ENCODE peak calls at places on chromosomes 12 and 14, in four cellular contexts. H, E, W and A are unnamed samples. For H3K36me3, the result is how much of the 10 kb centered on the place peaks cover.

GRCh38 chr14:95320076-95320895 is 578 bp upstream of the CLMN start:
- DNase-seq in H (no peak), E (no peak), W (no peak), A (peak)

GRCh38 chr14:68840454-68840853 is 47.6 kb upstream of the ZFP36L1 start:
- DNase-seq in H (no peak), E (no peak), W (no peak), A (no peak)

GRCh38 chr14:37230551-37231194 is 32.9 kb downstream of the MIPOL1 start:
- DNase-seq in H (no peak), E (no peak), W (no peak), A (no peak)

GRCh38 chr12:85273411-85274075 is 6.5 kb upstream of the ALX1 start:
- DNase-seq in H (no peak), E (peak), W (no peak), A (no peak)

GRCh38 chr12:76586764-76587395 is 27.3 kb upstream of the OSBPL8 start:
- DNase-seq in H (peak), E (no peak), W (no peak), A (peak)

GRCh38 chr14:94124582-94125377 is 4.6 kb downstream of the IFI27L2 start:
- DNase-seq in H (no peak), E (no peak), W (no peak), A (no peak)

GRCh38 chr12:61993734-61994345 is 266.4 kb upstream of the USP15 start:
- DNase-seq in H (no peak), E (no peak), W (no peak), A (no peak)

GRCh38 chr12:90851800-90852718 is 102.9 kb downstream of the CCER1 start:
- DNase-seq in H (no peak), E (no peak), W (no peak), A (no peak)

GRCh38 chr12:57736743-57737466 is 1.6 kb downstream of the AGAP2 start:
- DNase-seq in H (no peak), E (no peak), W (no peak), A (no peak)

GRCh38 chr12:70556179-70556869 is 80.9 kb downstream of the PTPRB start:
- DNase-seq in H (no peak), E (no peak), W (no peak), A (no peak)

GRCh38 chr12:66648336-66648735 is 30.5 kb downstream of the GRIP1 start:
- DNase-seq in H (no peak), E (no peak), W (no peak), A (no peak)

GRCh38 chr12:51343201-51343600 is 3.3 kb downstream of the CELA1 start:
- DNase-seq in H (no peak), E (no peak), W (no peak), A (no peak)

GRCh38 chr12:110028323-110028722 is 20.0 kb downstream of the C12orf76 start:
- DNase-seq in H (no peak), E (no peak), W (no peak), A (no peak)

GRCh38 chr12:108560321-108560721 is 652 bp downstream of the SART3 start:
- DNase-seq in H (no peak), E (no peak), W (no peak), A (no peak)

GRCh38 chr12:12333407-12333831 is 16.6 kb downstream of the MANSC1 start:
- DNase-seq in H (peak), E (no peak), W (no peak), A (no peak)

GRCh38 chr14:53368714-53369191 is 215.6 kb upstream of the DDHD1 start:
- DNase-seq in H (no peak), E (no peak), W (no peak), A (no peak)

GRCh38 chr12:73935817-73936216 is 601.8 kb upstream of the ATXN7L3B start:
- DNase-seq in H (no peak), E (no peak), W (no peak), A (no peak)

GRCh38 chr14:23814858-23815257 is 138.7 kb upstream of the DHRS4 start:
- DNase-seq in H (no peak), E (no peak), W (no peak), A (no peak)

GRCh38 chr14:70644016-70644415 is 2.3 kb downstream of the TTC9 start:
- DNase-seq in H (no peak), E (no peak), W (no peak), A (no peak)

GRCh38 chr14:100299238-100299560 is 7.0 kb downstream of the SLC25A29 start:
- DNase-seq in H (no peak), E (no peak), W (no peak), A (no peak)

GRCh38 chr14:68703093-68703492 is 89.8 kb downstream of the ZFP36L1 start:
- DNase-seq in H (no peak), E (no peak), W (no peak), A (no peak)

GRCh38 chr12:85979641-85980040 is 105.5 kb downstream of the NTS start:
- DNase-seq in H (no peak), E (no peak), W (no peak), A (no peak)

GRCh38 chr12:21551811-21552469 is 25.8 kb downstream of the SPX start:
- DNase-seq in H (no peak), E (no peak), W (no peak), A (peak)

GRCh38 chr12:9039397-9039977 is 50.1 kb downstream of the KLRG1 start:
- DNase-seq in H (no peak), E (no peak), W (no peak), A (no peak)

GRCh38 chr12:65463082-65463481 is 184.6 kb downstream of the MSRB3 start:
- DNase-seq in H (no peak), E (no peak), W (no peak), A (no peak)

GRCh38 chr14:96994999-96995398 is 197.8 kb downstream of the VRK1 start:
- DNase-seq in H (no peak), E (no peak), W (no peak), A (no peak)

GRCh38 chr12:109287811-109288469 is 21.1 kb downstream of the FOXN4 start:
- DNase-seq in H (no peak), E (no peak), W (no peak), A (no peak)

GRCh38 chr14:60174352-60175254 is 9.4 kb upstream of the DHRS7 start:
- DNase-seq in H (no peak), E (no peak), W (no peak), A (no peak)

GRCh38 chr14:44204061-44204815 is 302.8 kb downstream of the FSCB start:
- DNase-seq in H (no peak), E (no peak), W (no peak), A (no peak)

GRCh38 chr12:108193922-108194321 is 64.8 kb downstream of the WSCD2 start:
- DNase-seq in H (no peak), E (no peak), W (no peak), A (peak)

GRCh38 chr12:15268927-15269552 is 47.8 kb upstream of the RERG start:
- DNase-seq in H (peak), E (no peak), W (no peak), A (peak)

GRCh38 chr12:5510251-5510805 is 78.4 kb downstream of the NTF3 start:
- DNase-seq in H (no peak), E (no peak), W (no peak), A (no peak)

GRCh38 chr12:82756303-82756702 is 69.6 kb downstream of the TMTC2 start:
- DNase-seq in H (no peak), E (no peak), W (no peak), A (no peak)

GRCh38 chr12:52082988-52083637 is 3.6 kb downstream of the SMIM41 start:
- DNase-seq in H (peak), E (peak), W (no peak), A (peak)

GRCh38 chr14:64721391-64721791 is 17.2 kb downstream of the PLEKHG3 start:
- DNase-seq in H (peak), E (no peak), W (no peak), A (no peak)

GRCh38 chr12:66708704-66709443 is 30.0 kb upstream of the GRIP1 start:
- DNase-seq in H (no peak), E (no peak), W (no peak), A (no peak)

GRCh38 chr12:70227911-70228310 is 15.3 kb upstream of the CNOT2 start:
- DNase-seq in H (no peak), E (no peak), W (no peak), A (no peak)

GRCh38 chr12:89789862-89790261 is 81.2 kb upstream of the ATP2B1 start:
- DNase-seq in H (no peak), E (no peak), W (no peak), A (no peak)

DNA sequence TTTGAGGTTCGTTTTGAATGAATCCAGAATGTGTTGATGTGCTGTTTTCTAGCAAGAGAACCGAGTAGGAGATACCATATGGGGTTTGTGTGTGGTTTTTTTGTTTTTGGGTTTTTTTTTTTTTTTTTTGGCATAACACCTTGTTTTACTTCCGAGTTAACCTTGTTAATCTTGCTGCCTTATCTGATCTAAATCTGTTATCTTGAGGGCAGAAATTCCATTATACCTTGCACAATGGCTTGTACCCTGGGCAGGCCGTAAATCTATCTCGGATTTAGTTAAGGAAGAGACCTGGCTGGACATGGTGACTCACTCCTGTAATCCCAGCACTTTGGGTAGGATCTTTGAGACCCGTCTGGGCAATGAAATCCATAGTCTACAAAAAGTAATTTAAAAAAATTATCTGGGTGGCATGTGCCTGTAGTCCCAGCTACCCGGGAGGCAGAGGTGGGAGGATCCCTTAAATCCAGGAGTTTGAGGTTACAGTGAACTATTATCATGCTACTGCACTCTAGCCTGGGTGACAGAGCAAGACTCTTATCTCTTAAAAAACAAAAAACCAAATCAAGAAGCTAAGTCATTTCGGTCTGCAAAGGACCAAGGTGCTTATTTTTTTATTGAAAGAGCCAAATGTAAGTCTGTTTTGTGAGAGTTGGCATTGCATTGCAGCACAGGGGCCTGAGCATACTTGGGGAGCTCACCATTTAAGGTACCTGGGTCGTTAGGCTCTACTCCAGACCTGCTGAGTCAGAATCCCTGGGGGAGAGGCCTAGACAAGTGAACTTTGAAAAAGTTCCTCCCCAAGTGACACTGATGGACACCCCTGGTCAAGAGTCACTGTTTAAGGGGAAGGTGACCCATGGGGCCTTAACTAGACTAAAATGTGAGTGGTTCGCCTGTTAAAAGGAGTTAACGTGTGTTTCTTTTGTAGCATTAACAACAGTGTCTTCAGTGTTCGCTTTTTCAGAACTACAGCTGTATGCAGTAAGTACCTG is 6.7 kb downstream of the DLST start:
- DNase-seq in H (no peak), E (no peak), W (no peak), A (peak)
- H3K27ac ChIP-seq in H (peak), E (no peak), W (peak), A (peak)

DNA sequence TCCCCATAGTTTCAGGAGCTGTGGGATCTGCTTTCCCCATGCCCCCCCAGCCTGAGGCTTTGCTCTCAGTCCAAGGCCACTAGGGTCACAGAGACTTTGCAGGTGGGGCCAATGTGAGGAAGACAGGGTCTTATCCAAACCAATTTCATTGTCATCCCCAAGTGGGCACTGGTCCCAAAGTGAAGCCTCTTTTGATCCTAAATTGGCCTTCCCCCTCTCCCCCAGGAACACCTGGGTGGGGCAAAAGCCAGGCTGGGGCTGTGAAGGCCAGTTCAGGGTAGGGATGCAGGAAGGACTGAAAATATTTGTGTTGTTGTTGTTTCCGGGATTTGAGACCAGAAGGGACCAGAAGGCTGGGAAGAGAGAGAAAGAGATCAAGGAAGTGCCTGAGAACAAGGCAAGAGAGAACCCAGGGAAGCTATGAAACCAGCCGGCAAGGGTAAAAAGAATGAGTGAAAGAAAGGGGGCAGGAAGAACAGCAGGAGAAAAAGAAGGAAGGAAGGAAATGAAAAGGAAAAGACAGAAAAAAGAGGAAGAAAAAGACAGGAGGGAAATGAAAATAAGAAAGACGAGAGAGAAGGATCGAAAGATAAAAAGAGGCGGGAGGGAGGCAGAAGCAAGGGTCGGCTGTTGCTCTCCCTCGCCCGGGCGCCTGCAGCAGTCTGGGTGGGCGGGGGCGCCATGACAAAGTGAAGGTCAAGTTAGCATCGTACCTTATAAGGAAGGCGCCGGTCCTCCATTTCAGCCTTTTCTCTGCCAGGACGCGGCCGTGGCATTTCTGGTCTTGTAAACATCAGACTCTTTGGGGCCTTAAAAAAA is 7.5 kb upstream of the HOXC11 start:
- DNase-seq in H (no peak), E (no peak), W (no peak), A (no peak)
- H3K36me3 ChIP-seq in H (under half), E (under half), W (under half), A (under half)

GRCh38 chr14:103123634-103124500 is 606 bp downstream of the TNFAIP2 start:
- DNase-seq in H (no peak), E (no peak), W (no peak), A (no peak)
- H3K4me3 ChIP-seq in H (peak), E (peak), W (peak), A (no peak)

GRCh38 chr12:130016986-130017385 is 113.2 kb upstream of the TMEM132D start:
- DNase-seq in H (no peak), E (no peak), W (no peak), A (no peak)
- H3K27ac ChIP-seq in H (no peak), E (no peak), W (no peak), A (no peak)

GRCh38 chr14:52021971-52022600 is 32.7 kb downstream of the RTRAF start:
- DNase-seq in H (no peak), E (no peak), W (no peak), A (no peak)
- H3K36me3 ChIP-seq in H (under half), E (under half), W (under half), A (under half)

GRCh38 chr12:103441437-103442186 is 54.2 kb downstream of the C12orf42 start:
- DNase-seq in H (peak), E (no peak), W (no peak), A (no peak)
- H3K4me3 ChIP-seq in H (no peak), E (no peak), W (no peak), A (no peak)

GRCh38 chr12:6964605-6965025 is 5.8 kb downstream of the PHB2 start:
- DNase-seq in H (no peak), E (no peak), W (no peak), A (no peak)
- H3K27ac ChIP-seq in H (peak), E (peak), W (peak), A (peak)

DNA sequence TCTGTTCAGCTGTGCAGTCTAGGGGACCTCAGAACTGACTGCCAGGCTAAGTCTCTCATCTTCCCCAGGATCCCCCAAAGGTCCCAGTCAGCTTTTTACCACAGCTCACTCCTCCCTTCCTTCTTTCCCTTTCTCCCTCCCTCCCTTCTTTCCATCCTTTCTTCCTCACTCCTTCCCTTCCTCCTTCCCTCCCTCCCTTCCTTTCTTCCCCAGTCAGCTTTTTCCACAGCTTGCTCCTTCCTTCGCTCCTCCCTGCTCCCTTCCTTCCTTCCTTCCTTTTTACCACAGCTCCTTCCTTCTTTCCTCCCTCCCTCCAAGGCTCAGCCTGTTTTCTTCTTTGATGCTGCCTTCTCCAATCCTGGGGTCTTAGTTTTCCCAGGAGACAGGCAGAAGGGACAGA is 39.2 kb downstream of the ATG14 start:
- DNase-seq in H (no peak), E (no peak), W (no peak), A (no peak)
- H3K36me3 ChIP-seq in H (under half), E (half or more), W (half or more), A (under half)

GRCh38 chr12:39369756-39370155 is 73.2 kb downstream of the KIF21A start:
- DNase-seq in H (no peak), E (no peak), W (no peak), A (no peak)
- H3K4me3 ChIP-seq in H (no peak), E (no peak), W (no peak), A (no peak)

DNA sequence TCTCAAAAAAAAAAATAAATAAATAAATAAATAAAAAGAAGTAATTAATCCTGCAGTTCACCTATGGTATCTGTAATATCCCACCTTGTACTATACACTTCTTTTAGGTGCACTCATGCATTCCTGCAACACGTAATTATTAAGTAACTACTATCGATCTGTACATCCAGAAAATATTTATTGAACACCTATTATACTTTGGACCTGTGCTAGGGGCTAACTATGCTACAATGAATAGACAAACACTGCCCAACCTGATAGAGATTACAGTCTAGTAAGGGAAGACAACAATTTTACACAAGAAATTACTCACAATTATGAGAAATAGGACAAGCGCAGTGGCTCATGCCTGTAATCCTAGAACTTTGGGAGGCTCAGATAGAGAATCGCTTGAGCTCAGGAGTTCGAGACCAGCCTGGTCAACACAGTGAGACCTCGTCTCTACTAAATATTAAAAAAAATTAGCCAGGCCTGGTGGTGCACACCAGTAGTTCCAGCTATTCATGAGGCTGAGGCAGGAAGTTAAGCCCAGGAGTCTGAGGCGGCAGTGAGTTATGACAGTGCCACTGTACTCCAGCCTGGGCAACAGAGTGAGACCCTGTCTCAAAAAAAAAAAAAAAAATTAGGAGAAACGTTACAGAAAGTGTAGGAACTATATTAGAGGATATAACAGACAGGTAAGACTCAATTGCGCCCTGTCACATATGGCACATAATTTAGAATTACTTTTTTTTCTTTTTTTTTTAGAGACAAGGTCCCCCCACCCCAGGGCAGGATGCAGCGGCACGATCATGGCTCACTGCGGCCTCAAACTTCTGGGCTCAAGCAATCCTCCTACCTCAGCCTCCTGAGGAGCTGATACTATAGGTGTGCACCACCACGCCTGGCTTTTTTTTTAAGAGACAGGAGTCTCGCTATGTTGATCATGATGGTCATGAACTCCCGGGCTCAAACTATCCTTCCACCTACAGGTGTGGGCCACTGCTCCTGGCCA is 1.2 kb downstream of the NRDE2 start:
- DNase-seq in H (no peak), E (no peak), W (no peak), A (no peak)
- H3K27ac ChIP-seq in H (peak), E (peak), W (peak), A (no peak)